ENCODE peak calls at places on chromosomes 4 and X, in five cellular contexts. T is uterus, U is HCT116, J is IMR-90, P is MM.1S. N is an unnamed sample. For H3K36me3, the result is how much of the 10 kb centered on the place peaks cover.

GRCh38 chr4:169121920-169122319 is 111.9 kb upstream of the CBR4 start:
- DNase-seq in T (no peak), J (no peak), U (no peak), P (no peak), N (no peak)

GRCh38 chr4:143382539-143382938 is 45.9 kb downstream of the GAB1 start:
- DNase-seq in J (peak), T (no peak), U (no peak), P (peak), N (no peak)

GRCh38 chrX:15382809-15383208 is 1.4 kb downstream of the VEGFD start:
- DNase-seq in P (no peak), T (no peak), J (no peak), U (no peak), N (no peak)

GRCh38 chr4:20992002-20992401 is 291.7 kb downstream of the PACRGL start:
- DNase-seq in P (no peak), T (no peak), U (no peak), J (no peak), N (no peak)

GRCh38 chr4:6925357-6925836 is 15.8 kb downstream of the TBC1D14 start:
- DNase-seq in U (no peak), J (no peak), P (no peak), T (no peak), N (no peak)

GRCh38 chrX:110310896-110311295 is 7.0 kb downstream of the AMMECR1 start:
- DNase-seq in J (no peak), P (peak), U (no peak), T (no peak), N (no peak)

GRCh38 chr4:143286058-143286457 is 50.6 kb upstream of the GAB1 start:
- DNase-seq in T (no peak), J (no peak), U (no peak), P (no peak), N (no peak)

GRCh38 chr4:98659741-98660507 is 1.5 kb upstream of the TSPAN5 start:
- DNase-seq in J (peak), T (no peak), U (no peak), P (no peak), N (no peak)

GRCh38 chrX:6053126-6053625 is 175.5 kb downstream of the NLGN4X start:
- DNase-seq in T (no peak), P (no peak), J (no peak), U (no peak), N (no peak)

GRCh38 chrX:38312436-38312835 is 14.9 kb downstream of the RPGR start:
- DNase-seq in J (peak), T (no peak), P (no peak), U (peak), N (no peak)

GRCh38 chr4:83371936-83372335 is 37.3 kb upstream of the HPSE start:
- DNase-seq in T (no peak), U (no peak), J (no peak), P (no peak), N (no peak)

GRCh38 chr4:39045791-39046221 is 13.6 kb upstream of the TMEM156 start:
- DNase-seq in U (no peak), T (no peak), J (peak), P (no peak), N (no peak)

GRCh38 chrX:5876984-5877655 is 351.5 kb downstream of the NLGN4X start:
- DNase-seq in P (peak), U (no peak), J (no peak), T (no peak), N (no peak)

GRCh38 chr4:48985976-48986653 is at the start of gene CWH43:
- DNase-seq in U (no peak), J (no peak), T (no peak), P (no peak), N (no peak)

GRCh38 chr4:15110120-15110571 is 107.9 kb downstream of the CPEB2 start:
- DNase-seq in U (no peak), T (no peak), J (no peak), P (no peak), N (no peak)

GRCh38 chr4:22911285-22911684 is 218.5 kb downstream of the GBA3 start:
- DNase-seq in T (no peak), U (no peak), J (no peak), P (peak), N (no peak)

GRCh38 chr4:80215449-80216052 is 18.2 kb downstream of the PRDM8 start:
- DNase-seq in P (peak), T (no peak), J (peak), U (no peak), N (no peak)

GRCh38 chr4:184762100-184762499 is 28.2 kb upstream of the CENPU start:
- DNase-seq in P (peak), J (no peak), T (no peak), U (no peak), N (no peak)

GRCh38 chr4:136012250-136012649 is 1520.0 kb downstream of the PCDH18 start:
- DNase-seq in P (no peak), T (no peak), U (no peak), J (no peak), N (no peak)

GRCh38 chr4:183333983-183334382 is 11.8 kb upstream of the CLDN24 start:
- DNase-seq in T (no peak), J (peak), U (peak), P (no peak), N (no peak)

GRCh38 chr4:172770787-172771186 is 397.8 kb upstream of the GALNT7 start:
- DNase-seq in J (no peak), T (no peak), U (no peak), P (no peak), N (no peak)

GRCh38 chr4:16259531-16260246 is 33.4 kb upstream of the TAPT1 start:
- DNase-seq in T (no peak), P (no peak), J (peak), U (no peak), N (no peak)
- H3K36me3 ChIP-seq in T (under half), P (under half), J (under half), U (under half), N (under half)

GRCh38 chrX:125090046-125090445 is 229.6 kb upstream of the TEX13C start:
- DNase-seq in U (no peak), T (no peak), P (peak), J (no peak), N (no peak)

GRCh38 chrX:125096469-125096868 is 223.2 kb upstream of the TEX13C start:
- DNase-seq in T (no peak), J (no peak), U (no peak), P (no peak), N (no peak)

GRCh38 chrX:125096870-125097269 is 222.8 kb upstream of the TEX13C start:
- DNase-seq in T (no peak), J (no peak), U (no peak), P (no peak), N (no peak)

DNA sequence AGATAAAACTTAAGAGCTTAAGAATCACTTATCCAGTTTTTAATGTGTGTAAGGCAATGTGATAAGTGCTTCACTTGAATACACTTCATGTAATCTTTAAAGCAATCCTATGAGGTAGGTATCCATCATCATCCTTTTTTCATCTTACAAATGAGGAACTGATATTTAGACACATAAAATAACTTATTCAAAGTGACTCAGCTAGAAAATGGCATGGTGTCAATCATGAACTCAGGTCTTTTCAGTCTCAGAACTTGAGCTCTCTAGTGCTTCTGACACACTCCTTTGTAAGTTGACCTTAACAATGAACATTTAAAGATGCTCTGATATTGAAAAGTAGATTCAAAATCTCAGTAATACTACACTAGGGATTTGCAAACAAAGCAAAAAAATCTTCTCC is 224.8 kb upstream of the TEX13C start:
- DNase-seq in J (no peak), P (no peak), T (no peak), U (no peak), N (no peak)
- H3K27ac ChIP-seq in J (no peak), P (no peak), T (no peak), U (no peak), N (no peak)

DNA sequence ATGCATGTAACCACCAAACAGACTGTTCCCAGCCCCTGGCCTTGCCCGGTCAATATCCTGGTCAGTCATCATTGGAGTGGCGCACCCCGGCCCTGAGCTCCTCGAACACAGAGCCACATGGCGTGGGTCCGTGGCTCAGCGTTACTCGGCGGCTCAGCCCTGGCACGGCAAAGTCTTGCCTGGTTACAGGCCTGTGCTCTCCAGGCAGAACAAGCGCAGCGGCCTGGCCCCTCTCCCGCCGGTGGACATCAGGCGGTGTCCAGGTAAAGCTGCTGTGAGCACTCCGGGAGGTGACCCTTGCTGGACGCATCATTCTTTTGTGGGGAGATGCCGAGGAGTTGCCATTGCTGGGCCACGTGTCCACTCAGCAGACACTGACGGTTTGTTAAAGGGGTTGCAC is 6.1 kb upstream of the UVSSA start:
- DNase-seq in T (no peak), P (no peak), U (no peak), J (no peak), N (no peak)
- H3K36me3 ChIP-seq in T (under half), P (under half), U (under half), J (half or more), N (under half)

GRCh38 chr4:153346031-153346430 is 1.5 kb downstream of the MND1 start:
- DNase-seq in P (no peak), U (no peak), T (no peak), J (no peak), N (no peak)
- H3K27ac ChIP-seq in P (no peak), U (no peak), T (no peak), J (no peak), N (no peak)

DNA sequence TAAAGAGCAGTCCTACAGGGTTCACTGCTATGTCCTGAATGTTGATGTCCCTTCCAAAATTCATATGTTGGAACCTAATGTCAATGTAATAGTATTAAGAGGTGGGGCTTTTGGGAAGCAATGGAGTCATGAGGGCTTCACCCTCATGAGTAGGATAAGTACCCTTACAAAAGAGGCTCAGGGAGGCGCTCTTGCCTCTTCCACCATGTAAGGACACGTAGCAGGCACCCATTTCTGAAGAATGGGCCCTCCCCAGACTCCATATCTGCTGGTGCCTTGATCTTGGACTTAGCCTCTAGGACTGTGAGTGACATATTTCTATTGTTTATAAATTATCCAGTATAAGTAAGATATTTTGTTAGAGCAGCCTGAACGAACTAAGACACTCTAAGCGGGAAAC is 15.8 kb downstream of the MED28 start:
- DNase-seq in T (no peak), U (no peak), P (no peak), J (no peak), N (no peak)
- H3K36me3 ChIP-seq in T (under half), U (half or more), P (under half), J (half or more), N (half or more)

GRCh38 chr4:118920247-118920646 is 31.6 kb downstream of the SYNPO2 start:
- DNase-seq in T (peak), J (peak), U (no peak), P (no peak), N (no peak)

GRCh38 chr4:118917582-118917981 is 28.9 kb downstream of the SYNPO2 start:
- DNase-seq in T (no peak), U (no peak), P (no peak), J (peak), N (no peak)

GRCh38 chr4:118915468-118915867 is 26.8 kb downstream of the SYNPO2 start:
- DNase-seq in P (no peak), T (no peak), U (no peak), J (no peak), N (no peak)

GRCh38 chr4:118921736-118922135 is 33.1 kb downstream of the SYNPO2 start:
- DNase-seq in J (no peak), U (no peak), P (no peak), T (no peak), N (no peak)

DNA sequence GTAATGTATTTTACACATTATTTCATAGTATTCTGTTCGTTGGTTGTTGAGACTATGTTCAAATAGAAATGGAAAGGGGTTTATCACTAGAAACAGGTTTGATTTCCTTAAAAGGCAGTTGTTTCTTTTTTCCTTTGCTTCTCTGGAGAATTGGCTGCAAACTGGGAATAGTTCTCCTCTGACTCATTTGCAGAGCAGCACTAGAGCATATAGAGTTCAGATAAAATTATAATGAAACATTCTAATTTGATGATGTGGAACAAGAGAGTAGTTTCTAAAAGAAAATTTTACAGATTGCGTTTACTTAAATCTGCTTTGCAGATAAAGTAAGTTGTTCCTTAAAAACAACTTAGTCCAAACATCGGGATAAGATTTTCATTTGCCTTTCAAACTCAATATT is 29.7 kb downstream of the SYNPO2 start:
- DNase-seq in P (no peak), U (no peak), J (peak), T (no peak), N (no peak)
- H3K27ac ChIP-seq in P (no peak), U (no peak), J (peak), T (peak), N (peak)

GRCh38 chr4:3178351-3178750 is 70.6 kb upstream of the MSANTD1 start:
- DNase-seq in P (no peak), T (no peak), J (no peak), U (no peak), N (no peak)
- H3K36me3 ChIP-seq in P (under half), T (under half), J (under half), U (under half), N (half or more)